ENCODE peak calls at places on chromosomes 16 and 17, in six cellular contexts. H is AG10803, S is uterus, D is spleen, M is astrocyte of the cerebellum, V is fibroblast of lung. Y is an unnamed sample.
A peak's percentile ranks its signal among the peaks of the same experiment; 100 is the strongest.

GRCh38 chr17:8300629-8301242 is 5.5 kb upstream of the SLC25A35 start:
- DNase-seq in V (peak; percentile 58), M (peak; percentile 32), D (peak; percentile 90), S (peak; percentile 48), H (peak; percentile 65), Y (peak; percentile 86)

GRCh38 chr17:48103379-48103715 is 2.1 kb upstream of the CBX1 start:
- DNase-seq in D (peak; percentile 51), M (no peak), S (no peak), V (no peak), H (no peak), Y (no peak)

GRCh38 chr16:72125635-72126428 is 32.2 kb downstream of the DHX38 start:
- DNase-seq in D (no peak), V (no peak), S (no peak), M (no peak), H (no peak), Y (no peak)

GRCh38 chr16:15404792-15405191 is 9.2 kb downstream of the MPV17L start:
- DNase-seq in H (no peak), D (no peak), S (peak; percentile 35), V (no peak), M (no peak), Y (no peak)

GRCh38 chr17:15106540-15106939 is 158.6 kb downstream of the PMP22 start:
- DNase-seq in H (peak; percentile 25), D (no peak), S (no peak), V (peak; percentile 51), M (no peak), Y (no peak)

GRCh38 chr17:81703747-81704654 is 834 bp downstream of the MRPL12 start:
- DNase-seq in D (peak; percentile 76), H (no peak), V (no peak), M (no peak), S (no peak), Y (no peak)

GRCh38 chr16:1428511-1428910 is 2.4 kb upstream of the PERCC1 start:
- DNase-seq in M (no peak), V (peak; percentile 10), D (peak; percentile 91), S (no peak), H (no peak), Y (no peak)

GRCh38 chr17:42438600-42439567 is 15.8 kb upstream of the CAVIN1 start:
- DNase-seq in V (no peak), H (peak; percentile 31), D (peak; percentile 81), S (no peak), M (no peak), Y (no peak)

GRCh38 chr17:78677303-78678219 is 100.4 kb upstream of the DNAH17 start:
- DNase-seq in M (no peak), H (no peak), D (peak; percentile 50), S (no peak), V (no peak), Y (no peak)

GRCh38 chr17:78617371-78618061 is 40.3 kb upstream of the DNAH17 start:
- DNase-seq in S (no peak), M (no peak), D (peak; percentile 40), H (peak; percentile 57), V (peak; percentile 23), Y (no peak)

GRCh38 chr17:66025551-66025950 is 166.4 kb downstream of the CEP112 start:
- DNase-seq in V (peak; percentile 44), M (no peak), H (no peak), S (no peak), D (no peak), Y (no peak)

GRCh38 chr16:29849505-29849904 is 13.5 kb downstream of the CDIPT start:
- DNase-seq in D (no peak), S (no peak), H (no peak), M (no peak), V (no peak), Y (no peak)

GRCh38 chr17:63531022-63531965 is 8.1 kb downstream of the KCNH6 start:
- DNase-seq in D (no peak), S (no peak), V (no peak), H (peak; percentile 44), M (no peak), Y (no peak)

GRCh38 chr16:19810817-19811731 is 73.6 kb downstream of the GPRC5B start:
- DNase-seq in S (no peak), D (no peak), M (peak; percentile 46), V (peak; percentile 88), H (peak; percentile 31), Y (no peak)

GRCh38 chr17:81898029-81898866 is 3.8 kb upstream of the NPB start:
- DNase-seq in S (no peak), D (no peak), H (peak; percentile 89), V (peak; percentile 94), M (peak; percentile 79), Y (no peak)

GRCh38 chr16:3759736-3760135 is 42.4 kb upstream of the TRAP1 start:
- DNase-seq in M (no peak), H (no peak), D (no peak), S (no peak), V (no peak), Y (no peak)

GRCh38 chr17:17723354-17724261 is 42.4 kb downstream of the RAI1 start:
- DNase-seq in S (no peak), D (no peak), H (peak; percentile 72), M (peak; percentile 49), V (peak; percentile 92), Y (peak; percentile 82)

GRCh38 chr17:51270675-51271074 is 10.3 kb downstream of the UTP18 start:
- DNase-seq in D (no peak), M (no peak), H (no peak), S (no peak), V (no peak), Y (no peak)

GRCh38 chr16:13348416-13348815 is 447.0 kb downstream of the SHISA9 start:
- DNase-seq in V (no peak), S (no peak), H (no peak), D (no peak), M (no peak), Y (no peak)

GRCh38 chr17:9790889-9791876 is at the start of gene DHRS7C:
- DNase-seq in H (no peak), M (no peak), S (no peak), V (no peak), D (no peak), Y (no peak)

GRCh38 chr16:31350275-31351005 is 4.5 kb upstream of the ITGAX start:
- DNase-seq in V (no peak), D (no peak), S (no peak), M (no peak), H (no peak), Y (no peak)

GRCh38 chr16:2500634-2500936 is 13.2 kb upstream of the ATP6V0C start:
- DNase-seq in S (no peak), D (no peak), M (no peak), H (no peak), V (no peak), Y (no peak)

DNA sequence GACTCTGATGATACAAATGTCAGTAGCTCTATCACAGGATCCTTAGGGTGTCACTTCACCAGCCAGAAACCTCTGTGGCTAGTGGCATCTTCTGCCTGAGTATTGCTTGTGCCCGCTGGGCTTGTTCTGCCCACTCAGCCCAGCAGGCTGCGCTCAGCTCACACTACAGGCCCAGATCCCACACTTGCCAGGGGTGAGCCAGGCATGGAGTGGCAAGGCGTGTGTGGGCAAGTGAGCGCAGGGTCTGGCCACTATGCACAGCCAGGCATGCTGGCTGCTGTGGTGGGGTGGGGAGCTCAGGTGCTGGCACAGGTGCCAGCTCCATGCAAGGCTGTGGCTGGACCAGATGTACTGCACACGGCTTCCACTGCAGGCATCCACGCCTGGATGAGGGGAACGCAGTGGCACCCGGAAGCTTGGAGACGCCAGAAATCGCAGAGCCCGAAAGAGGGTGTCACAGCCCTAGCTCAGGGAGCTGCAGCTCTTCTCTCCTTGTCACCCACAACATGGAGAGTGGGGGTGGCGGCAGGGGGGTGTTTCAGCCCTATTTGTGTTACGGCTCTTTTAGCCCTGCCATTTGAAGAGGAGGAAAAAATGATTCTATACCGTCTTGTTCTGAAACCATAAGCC is 10.2 kb downstream of the CFAP97D1 start:
- DNase-seq in V (no peak), S (no peak), H (no peak), D (no peak), M (no peak), Y (no peak)
- TF ChIP-seq CTCF in V (peak; percentile 14), S (no peak), H (no peak), D (no peak), M (peak; percentile 20), Y (no peak)

DNA sequence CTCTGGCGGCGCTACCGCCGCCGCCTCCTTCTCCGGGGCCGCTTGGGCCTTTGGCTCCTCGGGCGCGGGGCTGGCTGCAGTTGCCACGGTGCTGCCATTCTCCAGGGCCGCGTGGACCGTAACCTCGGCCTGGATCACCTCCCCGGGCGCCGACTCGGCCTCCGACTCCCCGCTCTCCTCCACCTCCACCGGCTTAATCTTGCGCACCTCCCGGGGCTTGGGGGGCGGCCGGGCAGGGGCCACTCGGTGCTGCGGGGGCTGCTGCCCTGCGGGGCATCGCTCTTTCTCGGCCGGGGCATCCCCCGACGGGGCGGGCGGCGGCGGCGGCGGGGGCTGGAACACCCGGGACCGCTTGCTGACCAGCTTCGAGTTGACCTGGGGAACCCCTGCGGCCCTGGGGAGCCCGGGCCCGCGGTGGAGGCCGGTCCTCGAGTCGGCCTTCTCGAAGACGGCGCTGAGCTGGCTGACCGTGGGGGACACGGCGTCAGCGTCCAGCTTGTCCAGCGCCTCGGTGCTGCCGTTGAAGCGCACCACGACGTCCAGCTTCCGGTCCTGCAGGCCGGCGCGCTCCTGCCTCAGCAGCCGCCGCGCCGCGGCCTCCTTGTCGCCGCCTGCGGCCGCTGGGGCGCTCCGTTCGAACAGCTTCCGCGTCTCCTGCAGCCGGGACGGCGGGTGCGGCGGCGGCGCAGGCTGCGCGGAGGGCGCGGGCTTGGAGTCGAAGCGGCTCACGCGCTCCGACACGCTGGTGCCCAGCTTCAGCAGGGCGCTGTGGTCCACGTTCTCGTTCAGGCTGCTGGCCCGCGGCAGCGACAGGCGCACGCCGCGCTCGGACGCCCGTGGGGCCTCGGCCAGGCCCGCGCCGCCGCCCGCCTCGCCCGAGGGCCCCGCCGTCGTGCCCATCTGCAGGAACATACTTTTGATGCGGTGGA is 788 bp downstream of the PPP1R9B start:
- DNase-seq in V (peak; percentile 67), M (no peak), D (peak; percentile 95), S (no peak), H (peak; percentile 60), Y (peak; percentile 73)
- TF ChIP-seq CTCF in V (no peak), M (peak; percentile 3), D (peak; percentile 38), S (peak; percentile 41), H (no peak), Y (no peak)

DNA sequence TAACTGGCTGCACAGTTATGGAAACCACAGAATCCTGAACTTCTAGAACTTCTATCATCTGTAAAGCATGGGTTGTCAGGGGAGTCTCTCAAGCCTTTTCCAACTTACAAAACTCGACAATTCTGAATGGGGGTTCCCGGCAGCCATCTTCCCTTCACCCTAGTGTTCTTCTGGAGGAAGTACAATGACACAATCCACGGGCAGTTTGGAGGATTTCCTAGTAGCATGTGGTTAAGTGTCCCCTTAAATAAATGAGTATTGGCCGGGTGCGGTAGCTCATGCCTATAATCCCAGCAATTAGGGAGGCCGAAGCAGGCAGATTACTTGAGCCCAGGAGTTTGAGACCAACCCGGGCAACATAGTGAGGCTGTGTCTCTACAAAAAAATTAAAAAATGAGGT is 2.1 kb downstream of the SLC16A6 start:
- DNase-seq in H (no peak), S (no peak), V (no peak), D (no peak), M (no peak), Y (peak; percentile 66)
- TF ChIP-seq CTCF in H (no peak), S (no peak), V (no peak), D (peak; percentile 32), M (no peak), Y (no peak)

GRCh38 chr17:76279742-76280287 is 14.7 kb downstream of the UBALD2 start:
- DNase-seq in S (no peak), M (no peak), H (no peak), V (no peak), D (no peak), Y (no peak)
- TF ChIP-seq CTCF in S (no peak), M (no peak), H (no peak), V (no peak), D (peak; percentile 19), Y (no peak)

GRCh38 chr17:37220609-37220953 is 155.2 kb upstream of the C17orf78 start:
- DNase-seq in H (peak; percentile 39), M (peak; percentile 8), S (no peak), V (no peak), D (no peak), Y (peak; percentile 28)
- TF ChIP-seq CTCF in H (peak; percentile 66), M (peak; percentile 61), S (no peak), V (peak; percentile 46), D (no peak), Y (peak; percentile 26)

Y was measured in GM20000.